ENCODE peak calls at places on chromosomes 5 and 9, in nine cellular contexts. B is GM04504; N is HT-29; V is ACHN; J is HCT116; U is activated naive CD4-positive, alpha-beta T cell treated with anti-CD3 and anti-CD28 coated beads for 36 hours; D is activated T-cell treated with anti-CD3 and anti-CD28 coated beads, Interleukin-2, amount 50 U/mL, for 72 hours; Y is H9; H is heart left ventricle. I is an unnamed sample.

GRCh38 chr9:104780796-104781395 is 17.0 kb downstream of the NIPSNAP3B start:
- DNase-seq in B (no peak), N (peak), V (peak), J (peak), U (no peak), D (no peak), Y (no peak), H (no peak), I (peak)

GRCh38 chr5:74641778-74642542 is 1.4 kb upstream of the ENC1 start:
- DNase-seq in B (peak), N (peak), V (peak), J (peak), U (peak), D (peak), Y (no peak), H (peak), I (peak)

GRCh38 chr5:134142088-134142487 is 27.6 kb downstream of the TCF7 start:
- DNase-seq in B (no peak), N (no peak), V (no peak), J (no peak), U (no peak), D (no peak), Y (peak), H (no peak), I (no peak)

GRCh38 chr5:139668064-139668880 is 20.1 kb downstream of the CXXC5 start:
- DNase-seq in B (no peak), N (peak), V (no peak), J (no peak), U (peak), D (peak), Y (no peak), H (peak), I (no peak)

GRCh38 chr9:14061921-14062320 is 252.0 kb downstream of the NFIB start:
- DNase-seq in B (no peak), N (no peak), V (no peak), J (no peak), U (no peak), D (no peak), Y (no peak), H (no peak), I (no peak)

GRCh38 chr9:124887832-124888231 is 25.9 kb downstream of the ARPC5L start:
- DNase-seq in B (no peak), N (no peak), V (no peak), J (no peak), U (no peak), D (no peak), Y (no peak), H (no peak), I (no peak)

GRCh38 chr5:154559398-154560276 is 81.6 kb upstream of the HAND1 start:
- DNase-seq in B (no peak), N (no peak), V (no peak), J (no peak), U (no peak), D (no peak), Y (no peak), H (no peak), I (no peak)

GRCh38 chr9:135772056-135773042 is 70.4 kb downstream of the KCNT1 start:
- DNase-seq in B (no peak), N (peak), V (no peak), J (no peak), U (peak), D (peak), Y (no peak), H (no peak), I (no peak)

GRCh38 chr5:77777281-77777892 is 1.2 kb upstream of the TBCA start:
- DNase-seq in B (no peak), N (no peak), V (no peak), J (peak), U (peak), D (no peak), Y (no peak), H (no peak), I (no peak)

GRCh38 chr9:8329561-8330283 is 530.1 kb upstream of the DMAC1 start:
- DNase-seq in B (no peak), N (no peak), V (no peak), J (no peak), U (no peak), D (no peak), Y (peak), H (no peak), I (no peak)

GRCh38 chr9:37999501-38000189 is 69.4 kb downstream of the SHB start:
- DNase-seq in B (no peak), N (no peak), V (peak), J (no peak), U (no peak), D (no peak), Y (no peak), H (no peak), I (no peak)

GRCh38 chr5:113147088-113147487 is 170.5 kb downstream of the DCP2 start:
- DNase-seq in B (peak), N (no peak), V (no peak), J (no peak), U (no peak), D (no peak), Y (no peak), H (no peak), I (no peak)

GRCh38 chr5:31106259-31106658 is 87.2 kb upstream of the CDH6 start:
- DNase-seq in B (no peak), N (no peak), V (no peak), J (no peak), U (no peak), D (no peak), Y (no peak), H (no peak), I (no peak)

GRCh38 chr5:163352531-163352930 is 84.9 kb upstream of the CCNG1 start:
- DNase-seq in B (no peak), N (no peak), V (no peak), J (no peak), U (no peak), D (no peak), Y (no peak), H (no peak), I (no peak)

GRCh38 chr5:132679717-132680380 is 6.1 kb downstream of the IL4 start:
- DNase-seq in B (no peak), N (no peak), V (no peak), J (no peak), U (no peak), D (no peak), Y (peak), H (no peak), I (no peak)

GRCh38 chr9:88464851-88465250 is 70.1 kb upstream of the NXNL2 start:
- DNase-seq in B (no peak), N (no peak), V (no peak), J (no peak), U (no peak), D (no peak), Y (no peak), H (no peak), I (no peak)

GRCh38 chr9:19641046-19641445 is 147.8 kb downstream of the SLC24A2 start:
- DNase-seq in B (no peak), N (peak), V (no peak), J (no peak), U (no peak), D (no peak), Y (no peak), H (no peak), I (no peak)

GRCh38 chr5:68225188-68225910 is 9.8 kb downstream of the PIK3R1 start:
- DNase-seq in B (peak), N (peak), V (peak), J (no peak), U (no peak), D (no peak), Y (no peak), H (peak), I (no peak)

GRCh38 chr9:70498866-70499265 is 84.4 kb upstream of the KLF9 start:
- DNase-seq in B (no peak), N (no peak), V (no peak), J (no peak), U (no peak), D (no peak), Y (no peak), H (no peak), I (no peak)